ENCODE peak calls at places on chromosomes 2 and 18, in ten cellular contexts. One of them, this sample, is unnamed.

GRCh38 chr2:214328941-214329340 is 81.9 kb upstream of the VWC2L start:
- DNase-seq in thyroid gland: no peak
- DNase-seq in astrocyte of the cerebellum: no peak
- DNase-seq in nephron progenitor cell: no peak
- DNase-seq in IMR-90: no peak
- DNase-seq in uterus: no peak
- DNase-seq in GM23338: no peak
- DNase-seq in cardiac fibroblast: no peak
- DNase-seq in fibroblast of the aortic adventitia: no peak
- DNase-seq in PC-3: no peak
- DNase-seq in this sample: no peak

GRCh38 chr2:78023356-78023755 is 501.2 kb upstream of the LRRTM4 start:
- DNase-seq in nephron progenitor cell: no peak
- DNase-seq in IMR-90: no peak
- DNase-seq in thyroid gland: no peak
- DNase-seq in cardiac fibroblast: no peak
- DNase-seq in GM23338: peak
- DNase-seq in fibroblast of the aortic adventitia: no peak
- DNase-seq in uterus: no peak
- DNase-seq in astrocyte of the cerebellum: no peak
- DNase-seq in PC-3: no peak
- DNase-seq in this sample: no peak

GRCh38 chr18:6714027-6714426 is 15.5 kb upstream of the ARHGAP28 start:
- DNase-seq in fibroblast of the aortic adventitia: no peak
- DNase-seq in nephron progenitor cell: no peak
- DNase-seq in cardiac fibroblast: no peak
- DNase-seq in uterus: no peak
- DNase-seq in IMR-90: no peak
- DNase-seq in GM23338: peak
- DNase-seq in astrocyte of the cerebellum: no peak
- DNase-seq in thyroid gland: no peak
- DNase-seq in PC-3: no peak
- DNase-seq in this sample: no peak

GRCh38 chr2:191758420-191759199 is 80.7 kb downstream of the NABP1 start:
- DNase-seq in fibroblast of the aortic adventitia: no peak
- DNase-seq in uterus: no peak
- DNase-seq in astrocyte of the cerebellum: no peak
- DNase-seq in nephron progenitor cell: peak
- DNase-seq in IMR-90: peak
- DNase-seq in thyroid gland: peak
- DNase-seq in GM23338: peak
- DNase-seq in cardiac fibroblast: peak
- DNase-seq in PC-3: peak
- DNase-seq in this sample: no peak

GRCh38 chr2:196248467-196249104 is 77.2 kb upstream of the STK17B start:
- DNase-seq in cardiac fibroblast: no peak
- DNase-seq in uterus: no peak
- DNase-seq in fibroblast of the aortic adventitia: no peak
- DNase-seq in thyroid gland: no peak
- DNase-seq in PC-3: no peak
- DNase-seq in astrocyte of the cerebellum: no peak
- DNase-seq in GM23338: no peak
- DNase-seq in IMR-90: peak
- DNase-seq in nephron progenitor cell: no peak
- DNase-seq in this sample: no peak

GRCh38 chr2:172408143-172408766 is 19.1 kb upstream of the ITGA6 start:
- DNase-seq in uterus: no peak
- DNase-seq in PC-3: peak
- DNase-seq in astrocyte of the cerebellum: no peak
- DNase-seq in GM23338: no peak
- DNase-seq in IMR-90: no peak
- DNase-seq in thyroid gland: no peak
- DNase-seq in fibroblast of the aortic adventitia: no peak
- DNase-seq in nephron progenitor cell: no peak
- DNase-seq in cardiac fibroblast: no peak
- DNase-seq in this sample: no peak

GRCh38 chr2:53970095-53970897 is 497 bp downstream of the PSME4 start:
- DNase-seq in fibroblast of the aortic adventitia: peak
- DNase-seq in IMR-90: peak
- DNase-seq in thyroid gland: peak
- DNase-seq in nephron progenitor cell: peak
- DNase-seq in GM23338: peak
- DNase-seq in uterus: peak
- DNase-seq in astrocyte of the cerebellum: no peak
- DNase-seq in cardiac fibroblast: peak
- DNase-seq in PC-3: peak
- DNase-seq in this sample: no peak

GRCh38 chr18:58392336-58393000 is 236.4 kb downstream of the ALPK2 start:
- DNase-seq in thyroid gland: no peak
- DNase-seq in uterus: peak
- DNase-seq in astrocyte of the cerebellum: peak
- DNase-seq in nephron progenitor cell: no peak
- DNase-seq in PC-3: no peak
- DNase-seq in cardiac fibroblast: peak
- DNase-seq in GM23338: peak
- DNase-seq in fibroblast of the aortic adventitia: peak
- DNase-seq in IMR-90: peak
- DNase-seq in this sample: peak

GRCh38 chr2:39379643-39380524 is 57.2 kb downstream of the MAP4K3 start:
- DNase-seq in thyroid gland: no peak
- DNase-seq in IMR-90: peak
- DNase-seq in fibroblast of the aortic adventitia: peak
- DNase-seq in GM23338: peak
- DNase-seq in cardiac fibroblast: peak
- DNase-seq in PC-3: peak
- DNase-seq in nephron progenitor cell: no peak
- DNase-seq in uterus: peak
- DNase-seq in astrocyte of the cerebellum: peak
- DNase-seq in this sample: peak

GRCh38 chr2:72211777-72212515 is 64.3 kb upstream of the CYP26B1 start:
- DNase-seq in nephron progenitor cell: no peak
- DNase-seq in uterus: no peak
- DNase-seq in cardiac fibroblast: no peak
- DNase-seq in astrocyte of the cerebellum: peak
- DNase-seq in GM23338: no peak
- DNase-seq in IMR-90: peak
- DNase-seq in fibroblast of the aortic adventitia: peak
- DNase-seq in PC-3: no peak
- DNase-seq in thyroid gland: no peak
- DNase-seq in this sample: no peak

GRCh38 chr18:26322892-26323653 is 96.8 kb downstream of the TAF4B start:
- DNase-seq in nephron progenitor cell: no peak
- DNase-seq in IMR-90: peak
- DNase-seq in astrocyte of the cerebellum: peak
- DNase-seq in cardiac fibroblast: peak
- DNase-seq in GM23338: no peak
- DNase-seq in fibroblast of the aortic adventitia: peak
- DNase-seq in thyroid gland: no peak
- DNase-seq in PC-3: peak
- DNase-seq in uterus: no peak
- DNase-seq in this sample: no peak

GRCh38 chr2:228653884-228654283 is 472.4 kb upstream of the SPHKAP start:
- DNase-seq in GM23338: no peak
- DNase-seq in fibroblast of the aortic adventitia: no peak
- DNase-seq in astrocyte of the cerebellum: no peak
- DNase-seq in uterus: no peak
- DNase-seq in PC-3: no peak
- DNase-seq in thyroid gland: no peak
- DNase-seq in IMR-90: no peak
- DNase-seq in cardiac fibroblast: no peak
- DNase-seq in nephron progenitor cell: no peak
- DNase-seq in this sample: no peak

GRCh38 chr18:78685250-78685979 is 294.2 kb upstream of the SALL3 start:
- DNase-seq in GM23338: no peak
- DNase-seq in fibroblast of the aortic adventitia: no peak
- DNase-seq in astrocyte of the cerebellum: no peak
- DNase-seq in PC-3: no peak
- DNase-seq in nephron progenitor cell: no peak
- DNase-seq in uterus: no peak
- DNase-seq in IMR-90: no peak
- DNase-seq in cardiac fibroblast: no peak
- DNase-seq in thyroid gland: no peak
- DNase-seq in this sample: no peak

GRCh38 chr2:233369897-233370758 is 15.8 kb downstream of the DGKD start:
- DNase-seq in PC-3: no peak
- DNase-seq in IMR-90: no peak
- DNase-seq in thyroid gland: peak
- DNase-seq in nephron progenitor cell: no peak
- DNase-seq in cardiac fibroblast: no peak
- DNase-seq in GM23338: no peak
- DNase-seq in uterus: no peak
- DNase-seq in fibroblast of the aortic adventitia: no peak
- DNase-seq in astrocyte of the cerebellum: no peak
- DNase-seq in this sample: no peak

GRCh38 chr18:14086459-14087231 is 45.6 kb downstream of the ZNF519 start:
- DNase-seq in cardiac fibroblast: peak
- DNase-seq in PC-3: peak
- DNase-seq in GM23338: peak
- DNase-seq in astrocyte of the cerebellum: no peak
- DNase-seq in nephron progenitor cell: peak
- DNase-seq in thyroid gland: no peak
- DNase-seq in fibroblast of the aortic adventitia: peak
- DNase-seq in IMR-90: peak
- DNase-seq in uterus: no peak
- DNase-seq in this sample: no peak

GRCh38 chr2:138677179-138677578 is 103.0 kb downstream of the NXPH2 start:
- DNase-seq in uterus: no peak
- DNase-seq in astrocyte of the cerebellum: no peak
- DNase-seq in IMR-90: no peak
- DNase-seq in GM23338: no peak
- DNase-seq in cardiac fibroblast: no peak
- DNase-seq in PC-3: no peak
- DNase-seq in thyroid gland: no peak
- DNase-seq in fibroblast of the aortic adventitia: peak
- DNase-seq in nephron progenitor cell: no peak
- DNase-seq in this sample: no peak

GRCh38 chr2:153373510-153374279 is 104.9 kb downstream of the RPRM start:
- DNase-seq in PC-3: peak
- DNase-seq in cardiac fibroblast: no peak
- DNase-seq in uterus: no peak
- DNase-seq in thyroid gland: no peak
- DNase-seq in nephron progenitor cell: no peak
- DNase-seq in IMR-90: no peak
- DNase-seq in GM23338: no peak
- DNase-seq in astrocyte of the cerebellum: no peak
- DNase-seq in fibroblast of the aortic adventitia: no peak
- DNase-seq in this sample: no peak

GRCh38 chr2:32559136-32559535 is 68.7 kb upstream of the TTC27 start:
- DNase-seq in GM23338: no peak
- DNase-seq in uterus: peak
- DNase-seq in PC-3: no peak
- DNase-seq in astrocyte of the cerebellum: no peak
- DNase-seq in cardiac fibroblast: peak
- DNase-seq in IMR-90: peak
- DNase-seq in thyroid gland: no peak
- DNase-seq in nephron progenitor cell: no peak
- DNase-seq in fibroblast of the aortic adventitia: peak
- DNase-seq in this sample: no peak

GRCh38 chr2:169819106-169819505 is 5.6 kb downstream of the METTL5 start:
- DNase-seq in uterus: no peak
- DNase-seq in cardiac fibroblast: peak
- DNase-seq in nephron progenitor cell: no peak
- DNase-seq in IMR-90: peak
- DNase-seq in thyroid gland: no peak
- DNase-seq in PC-3: peak
- DNase-seq in GM23338: no peak
- DNase-seq in fibroblast of the aortic adventitia: no peak
- DNase-seq in astrocyte of the cerebellum: no peak
- DNase-seq in this sample: no peak

GRCh38 chr18:45590546-45590945 is 24.7 kb upstream of the SLC14A2 start:
- DNase-seq in nephron progenitor cell: no peak
- DNase-seq in cardiac fibroblast: no peak
- DNase-seq in GM23338: no peak
- DNase-seq in IMR-90: no peak
- DNase-seq in uterus: no peak
- DNase-seq in thyroid gland: no peak
- DNase-seq in fibroblast of the aortic adventitia: no peak
- DNase-seq in astrocyte of the cerebellum: no peak
- DNase-seq in PC-3: no peak
- DNase-seq in this sample: no peak
- TF ChIP-seq CTCF in nephron progenitor cell: no peak
- TF ChIP-seq CTCF in cardiac fibroblast: no peak
- TF ChIP-seq CTCF in GM23338: no peak
- TF ChIP-seq CTCF in IMR-90: no peak
- TF ChIP-seq CTCF in uterus: no peak
- TF ChIP-seq CTCF in thyroid gland: no peak
- TF ChIP-seq CTCF in fibroblast of the aortic adventitia: no peak
- TF ChIP-seq CTCF in astrocyte of the cerebellum: no peak
- TF ChIP-seq CTCF in PC-3: no peak
- TF ChIP-seq CTCF in this sample: no peak

GRCh38 chr18:23938046-23938756 is 76.4 kb upstream of the TTC39C start:
- DNase-seq in nephron progenitor cell: no peak
- DNase-seq in cardiac fibroblast: no peak
- DNase-seq in IMR-90: no peak
- DNase-seq in astrocyte of the cerebellum: no peak
- DNase-seq in thyroid gland: no peak
- DNase-seq in uterus: no peak
- DNase-seq in PC-3: no peak
- DNase-seq in GM23338: no peak
- DNase-seq in fibroblast of the aortic adventitia: no peak
- DNase-seq in this sample: no peak
- TF ChIP-seq CTCF in nephron progenitor cell: no peak
- TF ChIP-seq CTCF in cardiac fibroblast: no peak
- TF ChIP-seq CTCF in IMR-90: no peak
- TF ChIP-seq CTCF in astrocyte of the cerebellum: no peak
- TF ChIP-seq CTCF in thyroid gland: no peak
- TF ChIP-seq CTCF in uterus: no peak
- TF ChIP-seq CTCF in PC-3: no peak
- TF ChIP-seq CTCF in GM23338: no peak
- TF ChIP-seq CTCF in fibroblast of the aortic adventitia: no peak
- TF ChIP-seq CTCF in this sample: no peak

DNA sequence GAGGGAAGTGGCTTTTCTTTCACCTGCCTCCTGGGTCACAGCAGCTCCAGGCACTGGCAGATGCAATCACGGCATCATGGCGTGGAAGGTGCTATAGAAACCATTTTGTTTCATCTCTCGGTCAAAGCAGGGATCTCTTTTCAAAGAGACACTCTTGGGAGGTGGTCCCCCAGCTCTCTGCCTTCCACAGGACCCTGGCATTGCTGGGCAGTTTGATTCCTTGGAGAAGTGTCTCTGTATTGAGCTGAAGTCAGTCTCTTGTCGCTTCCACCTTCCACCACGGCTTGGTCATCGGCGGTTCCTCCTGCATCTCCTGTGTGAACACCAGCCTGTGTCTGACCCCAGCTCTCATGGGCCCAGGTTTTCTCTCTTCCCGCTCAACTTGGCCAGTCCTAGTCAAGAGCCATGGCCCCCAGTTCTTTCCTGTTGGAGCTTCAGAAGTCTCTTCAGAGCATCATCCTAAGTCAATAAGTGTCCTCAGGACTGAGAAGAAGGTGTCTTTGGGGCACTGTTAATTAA is 42.3 kb upstream of the HDAC4 start:
- DNase-seq in GM23338: no peak
- DNase-seq in thyroid gland: no peak
- DNase-seq in IMR-90: no peak
- DNase-seq in nephron progenitor cell: no peak
- DNase-seq in PC-3: no peak
- DNase-seq in cardiac fibroblast: no peak
- DNase-seq in fibroblast of the aortic adventitia: no peak
- DNase-seq in uterus: no peak
- DNase-seq in astrocyte of the cerebellum: no peak
- DNase-seq in this sample: no peak
- TF ChIP-seq CTCF in GM23338: no peak
- TF ChIP-seq CTCF in thyroid gland: no peak
- TF ChIP-seq CTCF in IMR-90: no peak
- TF ChIP-seq CTCF in nephron progenitor cell: no peak
- TF ChIP-seq CTCF in PC-3: no peak
- TF ChIP-seq CTCF in cardiac fibroblast: no peak
- TF ChIP-seq CTCF in fibroblast of the aortic adventitia: no peak
- TF ChIP-seq CTCF in uterus: no peak
- TF ChIP-seq CTCF in astrocyte of the cerebellum: no peak
- TF ChIP-seq CTCF in this sample: no peak

GRCh38 chr18:55861266-55861665 is 273.3 kb upstream of the TCF4 start:
- DNase-seq in IMR-90: peak
- DNase-seq in astrocyte of the cerebellum: no peak
- DNase-seq in GM23338: peak
- DNase-seq in fibroblast of the aortic adventitia: peak
- DNase-seq in uterus: no peak
- DNase-seq in PC-3: peak
- DNase-seq in nephron progenitor cell: no peak
- DNase-seq in thyroid gland: peak
- DNase-seq in cardiac fibroblast: peak
- DNase-seq in this sample: no peak
- TF ChIP-seq CTCF in IMR-90: peak
- TF ChIP-seq CTCF in astrocyte of the cerebellum: peak
- TF ChIP-seq CTCF in GM23338: peak
- TF ChIP-seq CTCF in fibroblast of the aortic adventitia: peak
- TF ChIP-seq CTCF in uterus: peak
- TF ChIP-seq CTCF in PC-3: peak
- TF ChIP-seq CTCF in nephron progenitor cell: peak
- TF ChIP-seq CTCF in thyroid gland: peak
- TF ChIP-seq CTCF in cardiac fibroblast: peak
- TF ChIP-seq CTCF in this sample: peak

This sample was measured in BJ.